ENCODE peak calls at places on chromosomes 13 and 19, in four cellular contexts. One of them, this sample, is unnamed.

GRCh38 chr19:50720181-50720920 is 749 bp upstream of the SHANK1 start:
- DNase-seq in stimulated activated CD4-positive, alpha-beta T cell treated with anti-CD3 and anti-CD28 coated beads, Interleukin-4, amount 100 ng/mL, for 24 hours: no peak
- DNase-seq in fibroblast of lung: no peak
- DNase-seq in nephron progenitor cell: peak; percentile 16
- DNase-seq in this sample: no peak

GRCh38 chr19:41321600-41322270 is 11.8 kb downstream of the CCDC97 start:
- DNase-seq in stimulated activated CD4-positive, alpha-beta T cell treated with anti-CD3 and anti-CD28 coated beads, Interleukin-4, amount 100 ng/mL, for 24 hours: no peak
- DNase-seq in nephron progenitor cell: peak; percentile 62
- DNase-seq in fibroblast of lung: peak; percentile 73
- DNase-seq in this sample: no peak

GRCh38 chr19:41426952-41427646 is at the start of gene B3GNT8:
- DNase-seq in stimulated activated CD4-positive, alpha-beta T cell treated with anti-CD3 and anti-CD28 coated beads, Interleukin-4, amount 100 ng/mL, for 24 hours: peak; percentile 47
- DNase-seq in fibroblast of lung: peak; percentile 68
- DNase-seq in nephron progenitor cell: peak; percentile 86
- DNase-seq in this sample: peak; percentile 51

GRCh38 chr13:57253551-57253950 is 86.6 kb downstream of the PRR20E start:
- DNase-seq in fibroblast of lung: no peak
- DNase-seq in stimulated activated CD4-positive, alpha-beta T cell treated with anti-CD3 and anti-CD28 coated beads, Interleukin-4, amount 100 ng/mL, for 24 hours: no peak
- DNase-seq in nephron progenitor cell: no peak
- DNase-seq in this sample: no peak

GRCh38 chr13:78185700-78186099 is 267.1 kb upstream of the EDNRB start:
- DNase-seq in fibroblast of lung: no peak
- DNase-seq in stimulated activated CD4-positive, alpha-beta T cell treated with anti-CD3 and anti-CD28 coated beads, Interleukin-4, amount 100 ng/mL, for 24 hours: no peak
- DNase-seq in nephron progenitor cell: no peak
- DNase-seq in this sample: no peak

GRCh38 chr13:101627556-101627943 is 175.1 kb downstream of the ITGBL1 start:
- DNase-seq in fibroblast of lung: peak; percentile 62
- DNase-seq in nephron progenitor cell: no peak
- DNase-seq in stimulated activated CD4-positive, alpha-beta T cell treated with anti-CD3 and anti-CD28 coated beads, Interleukin-4, amount 100 ng/mL, for 24 hours: no peak
- DNase-seq in this sample: no peak

GRCh38 chr19:687569-688166 is 7.6 kb downstream of the PRSS57 start:
- DNase-seq in fibroblast of lung: no peak
- DNase-seq in stimulated activated CD4-positive, alpha-beta T cell treated with anti-CD3 and anti-CD28 coated beads, Interleukin-4, amount 100 ng/mL, for 24 hours: no peak
- DNase-seq in nephron progenitor cell: no peak
- DNase-seq in this sample: no peak

GRCh38 chr19:2994588-2995131 is 17.3 kb downstream of the TLE6 start:
- DNase-seq in stimulated activated CD4-positive, alpha-beta T cell treated with anti-CD3 and anti-CD28 coated beads, Interleukin-4, amount 100 ng/mL, for 24 hours: no peak
- DNase-seq in nephron progenitor cell: no peak
- DNase-seq in fibroblast of lung: no peak
- DNase-seq in this sample: no peak

GRCh38 chr13:107208889-107209288 is 641.0 kb upstream of the ARGLU1 start:
- DNase-seq in fibroblast of lung: no peak
- DNase-seq in stimulated activated CD4-positive, alpha-beta T cell treated with anti-CD3 and anti-CD28 coated beads, Interleukin-4, amount 100 ng/mL, for 24 hours: no peak
- DNase-seq in nephron progenitor cell: no peak
- DNase-seq in this sample: no peak

GRCh38 chr13:101305981-101306411 is 110.3 kb downstream of the NALCN start:
- DNase-seq in fibroblast of lung: no peak
- DNase-seq in nephron progenitor cell: no peak
- DNase-seq in stimulated activated CD4-positive, alpha-beta T cell treated with anti-CD3 and anti-CD28 coated beads, Interleukin-4, amount 100 ng/mL, for 24 hours: no peak
- DNase-seq in this sample: no peak

GRCh38 chr13:23620613-23621315 is 50.6 kb downstream of the TNFRSF19 start:
- DNase-seq in stimulated activated CD4-positive, alpha-beta T cell treated with anti-CD3 and anti-CD28 coated beads, Interleukin-4, amount 100 ng/mL, for 24 hours: no peak
- DNase-seq in nephron progenitor cell: no peak
- DNase-seq in fibroblast of lung: no peak
- DNase-seq in this sample: no peak

GRCh38 chr19:39327990-39328705 is 7.5 kb upstream of the LRFN1 start:
- DNase-seq in fibroblast of lung: peak; percentile 65
- DNase-seq in stimulated activated CD4-positive, alpha-beta T cell treated with anti-CD3 and anti-CD28 coated beads, Interleukin-4, amount 100 ng/mL, for 24 hours: peak; percentile 89
- DNase-seq in nephron progenitor cell: peak; percentile 94
- DNase-seq in this sample: peak; percentile 83

GRCh38 chr13:28339419-28339818 is 155.5 kb downstream of the FLT1 start:
- DNase-seq in nephron progenitor cell: no peak
- DNase-seq in stimulated activated CD4-positive, alpha-beta T cell treated with anti-CD3 and anti-CD28 coated beads, Interleukin-4, amount 100 ng/mL, for 24 hours: no peak
- DNase-seq in fibroblast of lung: no peak
- DNase-seq in this sample: no peak

GRCh38 chr13:97224544-97225324 is 2.6 kb downstream of the MBNL2 start:
- DNase-seq in nephron progenitor cell: no peak
- DNase-seq in fibroblast of lung: peak; percentile 64
- DNase-seq in stimulated activated CD4-positive, alpha-beta T cell treated with anti-CD3 and anti-CD28 coated beads, Interleukin-4, amount 100 ng/mL, for 24 hours: peak; percentile 21
- DNase-seq in this sample: peak; percentile 38

GRCh38 chr13:45500492-45501174 is 35.9 kb downstream of the COG3 start:
- DNase-seq in fibroblast of lung: peak; percentile 94
- DNase-seq in stimulated activated CD4-positive, alpha-beta T cell treated with anti-CD3 and anti-CD28 coated beads, Interleukin-4, amount 100 ng/mL, for 24 hours: no peak
- DNase-seq in nephron progenitor cell: no peak
- DNase-seq in this sample: no peak